ENCODE peak calls at places on chromosomes 16 and 17, in nine cellular contexts. One of them, this sample, is unnamed.

GRCh38 chr17:47733047-47733413 is at the start of gene TBX21:
- DNase-seq in progenitor cell of endocrine pancreas: peak; percentile 56
- DNase-seq in D721Med: peak; percentile 79
- DNase-seq in psoas muscle: peak; percentile 83
- DNase-seq in AG04449: no peak
- DNase-seq in astrocyte of the cerebellum: no peak
- DNase-seq in stomach: peak; percentile 74
- DNase-seq in RWPE1: peak; percentile 24
- DNase-seq in glutamatergic neuron: peak; percentile 81
- DNase-seq in this sample: no peak

GRCh38 chr17:10198509-10199249 is at the start of gene GAS7:
- DNase-seq in RWPE1: no peak
- DNase-seq in D721Med: peak; percentile 63
- DNase-seq in psoas muscle: peak; percentile 77
- DNase-seq in progenitor cell of endocrine pancreas: peak; percentile 17
- DNase-seq in astrocyte of the cerebellum: no peak
- DNase-seq in stomach: peak; percentile 38
- DNase-seq in AG04449: no peak
- DNase-seq in glutamatergic neuron: peak; percentile 74
- DNase-seq in this sample: no peak

GRCh38 chr17:2049333-2050245 is 5.3 kb upstream of the HIC1 start:
- DNase-seq in stomach: peak; percentile 89
- DNase-seq in glutamatergic neuron: peak; percentile 90
- DNase-seq in progenitor cell of endocrine pancreas: peak; percentile 87
- DNase-seq in D721Med: peak; percentile 76
- DNase-seq in AG04449: no peak
- DNase-seq in psoas muscle: peak; percentile 91
- DNase-seq in astrocyte of the cerebellum: no peak
- DNase-seq in RWPE1: peak; percentile 71
- DNase-seq in this sample: peak; percentile 80

GRCh38 chr16:60013076-60013475 is 1279.0 kb upstream of the GOT2 start:
- DNase-seq in D721Med: no peak
- DNase-seq in progenitor cell of endocrine pancreas: no peak
- DNase-seq in stomach: no peak
- DNase-seq in RWPE1: no peak
- DNase-seq in psoas muscle: no peak
- DNase-seq in astrocyte of the cerebellum: no peak
- DNase-seq in AG04449: no peak
- DNase-seq in glutamatergic neuron: no peak
- DNase-seq in this sample: no peak

GRCh38 chr16:55100100-55100499 is 169.4 kb downstream of the IRX5 start:
- DNase-seq in glutamatergic neuron: no peak
- DNase-seq in D721Med: no peak
- DNase-seq in psoas muscle: no peak
- DNase-seq in AG04449: no peak
- DNase-seq in stomach: no peak
- DNase-seq in astrocyte of the cerebellum: no peak
- DNase-seq in progenitor cell of endocrine pancreas: no peak
- DNase-seq in RWPE1: no peak
- DNase-seq in this sample: no peak

GRCh38 chr17:9230346-9230745 is 209.0 kb downstream of the NTN1 start:
- DNase-seq in stomach: no peak
- DNase-seq in glutamatergic neuron: peak; percentile 9
- DNase-seq in progenitor cell of endocrine pancreas: no peak
- DNase-seq in psoas muscle: peak; percentile 46
- DNase-seq in RWPE1: no peak
- DNase-seq in AG04449: no peak
- DNase-seq in D721Med: no peak
- DNase-seq in astrocyte of the cerebellum: no peak
- DNase-seq in this sample: no peak

GRCh38 chr17:8664426-8665105 is 34.0 kb upstream of the MYH10 start:
- DNase-seq in RWPE1: no peak
- DNase-seq in stomach: no peak
- DNase-seq in astrocyte of the cerebellum: no peak
- DNase-seq in AG04449: no peak
- DNase-seq in psoas muscle: no peak
- DNase-seq in glutamatergic neuron: no peak
- DNase-seq in progenitor cell of endocrine pancreas: no peak
- DNase-seq in D721Med: no peak
- DNase-seq in this sample: no peak

GRCh38 chr17:2782030-2782429 is 14.2 kb upstream of the RAP1GAP2 start:
- DNase-seq in stomach: no peak
- DNase-seq in glutamatergic neuron: no peak
- DNase-seq in AG04449: no peak
- DNase-seq in D721Med: no peak
- DNase-seq in astrocyte of the cerebellum: no peak
- DNase-seq in RWPE1: no peak
- DNase-seq in progenitor cell of endocrine pancreas: no peak
- DNase-seq in psoas muscle: no peak
- DNase-seq in this sample: peak; percentile 17

GRCh38 chr16:30356401-30357084 is 1.4 kb upstream of the CD2BP2 start:
- DNase-seq in stomach: no peak
- DNase-seq in RWPE1: no peak
- DNase-seq in D721Med: no peak
- DNase-seq in AG04449: no peak
- DNase-seq in psoas muscle: peak; percentile 51
- DNase-seq in astrocyte of the cerebellum: no peak
- DNase-seq in glutamatergic neuron: no peak
- DNase-seq in progenitor cell of endocrine pancreas: no peak
- DNase-seq in this sample: no peak

GRCh38 chr17:76716834-76717205 is 6.1 kb upstream of the MXRA7 start:
- DNase-seq in glutamatergic neuron: no peak
- DNase-seq in psoas muscle: peak; percentile 26
- DNase-seq in stomach: no peak
- DNase-seq in AG04449: peak; percentile 90
- DNase-seq in astrocyte of the cerebellum: peak; percentile 73
- DNase-seq in progenitor cell of endocrine pancreas: no peak
- DNase-seq in D721Med: no peak
- DNase-seq in RWPE1: no peak
- DNase-seq in this sample: peak; percentile 85

GRCh38 chr17:76014100-76014924 is 12.8 kb downstream of the EVPL start:
- DNase-seq in stomach: peak; percentile 86
- DNase-seq in astrocyte of the cerebellum: no peak
- DNase-seq in psoas muscle: peak; percentile 82
- DNase-seq in AG04449: no peak
- DNase-seq in progenitor cell of endocrine pancreas: peak; percentile 78
- DNase-seq in RWPE1: peak; percentile 71
- DNase-seq in glutamatergic neuron: peak; percentile 86
- DNase-seq in D721Med: peak; percentile 96
- DNase-seq in this sample: peak; percentile 32

GRCh38 chr17:64682261-64683181 is 20.4 kb upstream of the SMURF2 start:
- DNase-seq in glutamatergic neuron: no peak
- DNase-seq in stomach: no peak
- DNase-seq in psoas muscle: no peak
- DNase-seq in progenitor cell of endocrine pancreas: no peak
- DNase-seq in AG04449: no peak
- DNase-seq in D721Med: no peak
- DNase-seq in RWPE1: no peak
- DNase-seq in astrocyte of the cerebellum: no peak
- DNase-seq in this sample: peak; percentile 93

GRCh38 chr17:76827736-76828135 is 40.5 kb upstream of the MGAT5B start:
- DNase-seq in D721Med: no peak
- DNase-seq in glutamatergic neuron: no peak
- DNase-seq in AG04449: no peak
- DNase-seq in progenitor cell of endocrine pancreas: no peak
- DNase-seq in stomach: no peak
- DNase-seq in psoas muscle: no peak
- DNase-seq in RWPE1: no peak
- DNase-seq in astrocyte of the cerebellum: no peak
- DNase-seq in this sample: no peak

GRCh38 chr17:50593321-50593720 is 32.8 kb downstream of the CACNA1G start:
- DNase-seq in stomach: peak; percentile 49
- DNase-seq in psoas muscle: no peak
- DNase-seq in glutamatergic neuron: peak; percentile 77
- DNase-seq in progenitor cell of endocrine pancreas: peak; percentile 54
- DNase-seq in RWPE1: no peak
- DNase-seq in AG04449: no peak
- DNase-seq in D721Med: peak; percentile 96
- DNase-seq in astrocyte of the cerebellum: no peak
- DNase-seq in this sample: no peak

GRCh38 chr16:10579965-10580918 is at the start of gene EMP2:
- DNase-seq in stomach: peak; percentile 85
- DNase-seq in D721Med: peak; percentile 84
- DNase-seq in psoas muscle: peak; percentile 86
- DNase-seq in progenitor cell of endocrine pancreas: peak; percentile 55
- DNase-seq in glutamatergic neuron: peak; percentile 73
- DNase-seq in AG04449: no peak
- DNase-seq in RWPE1: peak; percentile 90
- DNase-seq in astrocyte of the cerebellum: no peak
- DNase-seq in this sample: peak; percentile 50

GRCh38 chr17:17088104-17088485 is 45.8 kb downstream of the MPRIP start:
- DNase-seq in stomach: no peak
- DNase-seq in psoas muscle: no peak
- DNase-seq in RWPE1: no peak
- DNase-seq in astrocyte of the cerebellum: no peak
- DNase-seq in AG04449: no peak
- DNase-seq in progenitor cell of endocrine pancreas: no peak
- DNase-seq in D721Med: no peak
- DNase-seq in glutamatergic neuron: peak; percentile 10
- DNase-seq in this sample: no peak

GRCh38 chr17:17086585-17086984 is 44.3 kb downstream of the MPRIP start:
- DNase-seq in D721Med: no peak
- DNase-seq in progenitor cell of endocrine pancreas: no peak
- DNase-seq in astrocyte of the cerebellum: no peak
- DNase-seq in glutamatergic neuron: no peak
- DNase-seq in stomach: no peak
- DNase-seq in psoas muscle: no peak
- DNase-seq in AG04449: no peak
- DNase-seq in RWPE1: no peak
- DNase-seq in this sample: no peak

GRCh38 chr17:17089206-17089550 is 46.9 kb downstream of the MPRIP start:
- DNase-seq in astrocyte of the cerebellum: no peak
- DNase-seq in progenitor cell of endocrine pancreas: no peak
- DNase-seq in stomach: no peak
- DNase-seq in glutamatergic neuron: peak; percentile 10
- DNase-seq in AG04449: no peak
- DNase-seq in D721Med: no peak
- DNase-seq in psoas muscle: no peak
- DNase-seq in RWPE1: no peak
- DNase-seq in this sample: no peak

GRCh38 chr17:17088511-17089205 is 46.4 kb downstream of the MPRIP start:
- DNase-seq in stomach: no peak
- DNase-seq in AG04449: no peak
- DNase-seq in psoas muscle: no peak
- DNase-seq in D721Med: no peak
- DNase-seq in progenitor cell of endocrine pancreas: no peak
- DNase-seq in astrocyte of the cerebellum: no peak
- DNase-seq in RWPE1: no peak
- DNase-seq in glutamatergic neuron: peak; percentile 10
- DNase-seq in this sample: no peak

DNA sequence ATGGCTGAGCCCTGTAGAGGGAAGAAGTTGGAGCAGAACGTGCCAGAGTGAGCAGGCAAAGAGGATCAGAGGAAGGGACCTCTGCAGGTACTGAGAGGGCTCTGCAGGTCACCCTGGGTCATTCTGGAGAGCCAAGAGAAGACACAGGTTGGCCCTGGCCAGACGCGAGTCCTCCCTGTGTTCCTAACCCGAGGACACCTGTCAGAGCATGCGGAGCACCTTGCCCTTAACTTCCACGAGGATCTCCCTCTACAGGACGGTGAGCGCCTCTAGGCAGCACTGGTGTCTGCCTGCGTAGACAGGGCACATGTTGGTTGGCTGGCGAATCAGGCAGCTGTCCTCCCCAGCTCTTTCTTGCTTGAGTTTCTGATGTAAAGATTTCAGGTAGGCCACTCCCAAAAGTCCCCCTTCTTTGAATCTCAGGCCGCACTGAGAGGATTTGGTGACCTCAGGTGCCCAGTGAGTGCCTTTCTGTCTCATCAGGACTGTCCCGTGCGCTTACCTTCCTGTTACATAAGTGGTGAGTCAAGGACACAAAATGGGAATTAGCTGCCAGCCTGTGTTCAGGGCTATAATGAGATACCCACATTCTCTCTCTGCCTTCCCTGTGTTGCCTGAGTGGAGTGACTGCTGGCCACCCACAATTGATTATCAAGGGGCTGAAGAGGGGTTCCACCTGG is 45.3 kb downstream of the MPRIP start:
- DNase-seq in progenitor cell of endocrine pancreas: no peak
- DNase-seq in RWPE1: no peak
- DNase-seq in AG04449: no peak
- DNase-seq in astrocyte of the cerebellum: no peak
- DNase-seq in D721Med: no peak
- DNase-seq in stomach: no peak
- DNase-seq in psoas muscle: no peak
- DNase-seq in glutamatergic neuron: peak; percentile 5
- DNase-seq in this sample: no peak
- TF ChIP-seq CTCF in progenitor cell of endocrine pancreas: no peak
- TF ChIP-seq CTCF in RWPE1: no peak
- TF ChIP-seq CTCF in AG04449: no peak
- TF ChIP-seq CTCF in astrocyte of the cerebellum: no peak
- TF ChIP-seq CTCF in D721Med: no peak
- TF ChIP-seq CTCF in stomach: no peak
- TF ChIP-seq CTCF in psoas muscle: no peak
- TF ChIP-seq CTCF in glutamatergic neuron: no peak
- TF ChIP-seq CTCF in this sample: no peak

GRCh38 chr16:82671743-82672142 is 45.0 kb downstream of the CDH13 start:
- DNase-seq in AG04449: no peak
- DNase-seq in psoas muscle: no peak
- DNase-seq in stomach: no peak
- DNase-seq in RWPE1: no peak
- DNase-seq in D721Med: no peak
- DNase-seq in astrocyte of the cerebellum: no peak
- DNase-seq in progenitor cell of endocrine pancreas: no peak
- DNase-seq in glutamatergic neuron: no peak
- DNase-seq in this sample: no peak
- TF ChIP-seq CTCF in AG04449: no peak
- TF ChIP-seq CTCF in psoas muscle: no peak
- TF ChIP-seq CTCF in stomach: no peak
- TF ChIP-seq CTCF in RWPE1: no peak
- TF ChIP-seq CTCF in D721Med: peak; percentile 6
- TF ChIP-seq CTCF in astrocyte of the cerebellum: peak; percentile 22
- TF ChIP-seq CTCF in progenitor cell of endocrine pancreas: peak; percentile 38
- TF ChIP-seq CTCF in glutamatergic neuron: peak; percentile 56
- TF ChIP-seq CTCF in this sample: peak; percentile 80

GRCh38 chr17:63448655-63449054 is 2.5 kb upstream of the CYB561 start:
- DNase-seq in D721Med: no peak
- DNase-seq in psoas muscle: no peak
- DNase-seq in stomach: no peak
- DNase-seq in RWPE1: no peak
- DNase-seq in progenitor cell of endocrine pancreas: no peak
- DNase-seq in AG04449: no peak
- DNase-seq in glutamatergic neuron: no peak
- DNase-seq in astrocyte of the cerebellum: no peak
- DNase-seq in this sample: no peak
- TF ChIP-seq CTCF in D721Med: no peak
- TF ChIP-seq CTCF in psoas muscle: no peak
- TF ChIP-seq CTCF in stomach: no peak
- TF ChIP-seq CTCF in RWPE1: no peak
- TF ChIP-seq CTCF in progenitor cell of endocrine pancreas: no peak
- TF ChIP-seq CTCF in AG04449: no peak
- TF ChIP-seq CTCF in glutamatergic neuron: no peak
- TF ChIP-seq CTCF in astrocyte of the cerebellum: no peak
- TF ChIP-seq CTCF in this sample: no peak

DNA sequence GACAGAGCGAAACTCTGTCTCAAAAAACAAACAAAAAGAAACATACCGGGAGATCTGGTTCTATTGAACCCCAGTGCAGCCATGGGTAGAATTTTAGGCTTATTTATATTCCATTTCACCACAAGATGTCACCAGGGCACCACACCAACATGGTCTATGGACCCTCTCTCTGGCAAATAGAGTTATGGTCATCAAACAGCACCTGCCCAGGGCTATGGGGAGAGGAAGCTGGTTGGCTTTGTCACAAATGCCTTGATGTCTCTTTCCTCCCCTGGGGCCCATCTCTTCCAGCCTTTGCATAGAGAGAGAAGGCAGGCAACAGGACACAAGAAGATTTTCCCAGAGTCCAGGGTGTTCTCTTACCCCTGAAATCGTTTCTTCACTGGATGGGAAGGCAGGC is 128.4 kb downstream of the WWOX start:
- DNase-seq in progenitor cell of endocrine pancreas: no peak
- DNase-seq in RWPE1: no peak
- DNase-seq in stomach: no peak
- DNase-seq in psoas muscle: no peak
- DNase-seq in D721Med: no peak
- DNase-seq in AG04449: no peak
- DNase-seq in astrocyte of the cerebellum: no peak
- DNase-seq in glutamatergic neuron: peak; percentile 27
- DNase-seq in this sample: no peak
- TF ChIP-seq CTCF in progenitor cell of endocrine pancreas: peak; percentile 48
- TF ChIP-seq CTCF in RWPE1: no peak
- TF ChIP-seq CTCF in stomach: no peak
- TF ChIP-seq CTCF in psoas muscle: peak; percentile 36
- TF ChIP-seq CTCF in D721Med: peak; percentile 52
- TF ChIP-seq CTCF in AG04449: no peak
- TF ChIP-seq CTCF in astrocyte of the cerebellum: peak; percentile 18
- TF ChIP-seq CTCF in glutamatergic neuron: no peak
- TF ChIP-seq CTCF in this sample: no peak